ENCODE peak calls at places on chromosomes 12 and 14, in nine cellular contexts. F is aorta; A is ascending aorta; V is HT-29; I is HS-5; P is kidney tubule cell; O is astrocyte; L is effector memory CD8-positive, alpha-beta T cell; D is T-helper 1 cell. J is an unnamed sample.

GRCh38 chr12:14948672-14949071 is 10.3 kb upstream of the ERP27 start:
- DNase-seq in F (no peak), A (peak), V (no peak), I (no peak), P (peak), O (peak), L (peak), D (peak), J (peak)

GRCh38 chr14:69154779-69155178 is 1.9 kb upstream of the DCAF5 start:
- DNase-seq in F (no peak), A (peak), V (peak), I (no peak), P (peak), O (peak), L (no peak), D (no peak), J (peak)

GRCh38 chr12:47085815-47086252 is 6.1 kb upstream of the AMIGO2 start:
- DNase-seq in F (no peak), A (no peak), V (peak), I (no peak), P (peak), O (peak), L (peak), D (peak), J (no peak)

GRCh38 chr12:15963271-15963670 is 52.1 kb downstream of the DERA start:
- DNase-seq in F (no peak), A (no peak), V (peak), I (no peak), P (peak), O (peak), L (no peak), D (no peak), J (no peak)

GRCh38 chr12:80714846-80715245 is 1.9 kb upstream of the MYF5 start:
- DNase-seq in F (no peak), A (no peak), V (no peak), I (no peak), P (no peak), O (no peak), L (no peak), D (no peak), J (no peak)

GRCh38 chr12:66563220-66563619 is 115.7 kb downstream of the GRIP1 start:
- DNase-seq in F (no peak), A (no peak), V (no peak), I (no peak), P (no peak), O (no peak), L (no peak), D (no peak), J (no peak)

GRCh38 chr12:11812558-11813421 is 163.3 kb downstream of the ETV6 start:
- DNase-seq in F (peak), A (no peak), V (peak), I (no peak), P (no peak), O (no peak), L (no peak), D (no peak), J (no peak)

GRCh38 chr12:120687570-120688289 is 781 bp downstream of the MLEC start:
- DNase-seq in F (no peak), A (no peak), V (peak), I (no peak), P (peak), O (no peak), L (no peak), D (peak), J (no peak)

GRCh38 chr12:94211011-94211410 is 62.6 kb downstream of the PLXNC1 start:
- DNase-seq in F (no peak), A (no peak), V (no peak), I (no peak), P (no peak), O (no peak), L (no peak), D (no peak), J (no peak)

GRCh38 chr14:57559561-57559960 is 65.9 kb upstream of the CCDC198 start:
- DNase-seq in F (no peak), A (no peak), V (no peak), I (no peak), P (peak), O (no peak), L (no peak), D (no peak), J (no peak)

GRCh38 chr12:110247340-110248095 is 33.5 kb upstream of the ATP2A2 start:
- DNase-seq in F (no peak), A (no peak), V (peak), I (no peak), P (peak), O (no peak), L (no peak), D (no peak), J (no peak)

GRCh38 chr14:93008381-93008780 is 85.4 kb downstream of the CHGA start:
- DNase-seq in F (no peak), A (no peak), V (no peak), I (no peak), P (peak), O (peak), L (no peak), D (no peak), J (no peak)

GRCh38 chr14:52131640-52132320 is 62.9 kb upstream of the NID2 start:
- DNase-seq in F (peak), A (peak), V (peak), I (peak), P (peak), O (peak), L (peak), D (no peak), J (peak)